ENCODE peak calls at places on chromosomes 16 and 17, in four cellular contexts. F is IMR-90, U is H9, W is H1. X is an unnamed sample.

GRCh38 chr17:13931111-13931526 is 138.2 kb upstream of the COX10 start:
- DNase-seq in F (peak; percentile 19), U (no peak), W (no peak), X (peak; percentile 29)

GRCh38 chr16:87747626-87748025 is 18.2 kb downstream of the KLHDC4 start:
- DNase-seq in F (no peak), U (peak; percentile 36), W (no peak), X (peak; percentile 10)

GRCh38 chr17:80252871-80253270 is 7.8 kb upstream of the RNF213 start:
- DNase-seq in F (no peak), U (peak; percentile 84), W (peak; percentile 46), X (peak; percentile 65)

GRCh38 chr16:15993128-15993527 is 43.7 kb downstream of the ABCC1 start:
- DNase-seq in F (no peak), U (no peak), W (no peak), X (no peak)

GRCh38 chr17:56110463-56111138 is 42.7 kb upstream of the ANKFN1 start:
- DNase-seq in F (no peak), U (no peak), W (no peak), X (no peak)

GRCh38 chr17:79005063-79005861 is 4.3 kb downstream of the CANT1 start:
- DNase-seq in F (no peak), U (no peak), W (no peak), X (no peak)

GRCh38 chr17:79622201-79622601 is 11.3 kb upstream of the RBFOX3 start:
- DNase-seq in F (no peak), U (peak; percentile 30), W (no peak), X (no peak)

GRCh38 chr16:50040028-50040427 is 15.0 kb downstream of the CNEP1R1 start:
- DNase-seq in F (no peak), U (no peak), W (no peak), X (peak; percentile 33)

GRCh38 chr16:67661101-67661661 is 421 bp downstream of the PARD6A start:
- DNase-seq in F (peak; percentile 52), U (peak; percentile 79), W (no peak), X (peak; percentile 91)

GRCh38 chr17:29243792-29244191 is 2.9 kb upstream of the CRYBA1 start:
- DNase-seq in F (peak; percentile 44), U (peak; percentile 70), W (no peak), X (peak; percentile 48)

GRCh38 chr17:79369001-79369400 is 241.8 kb downstream of the RBFOX3 start:
- DNase-seq in F (no peak), U (no peak), W (no peak), X (no peak)

GRCh38 chr17:63338272-63338671 is 107.8 kb downstream of the CYB561 start:
- DNase-seq in F (no peak), U (no peak), W (no peak), X (no peak)

GRCh38 chr16:66605177-66605999 is 884 bp downstream of the CMTM3 start:
- DNase-seq in F (peak; percentile 34), U (peak; percentile 61), W (no peak), X (peak; percentile 67)

GRCh38 chr16:80477838-80478237 is 63.0 kb upstream of the DYNLRB2 start:
- DNase-seq in F (no peak), U (no peak), W (no peak), X (no peak)

GRCh38 chr17:15509095-15509494 is 41.7 kb upstream of the CDRT4 start:
- DNase-seq in F (no peak), U (no peak), W (no peak), X (peak; percentile 11)

GRCh38 chr17:68060336-68060735 is 24.8 kb downstream of the KPNA2 start:
- DNase-seq in F (no peak), U (no peak), W (no peak), X (no peak)

GRCh38 chr16:84941916-84942315 is 69.4 kb downstream of the ZDHHC7 start:
- DNase-seq in F (peak; percentile 46), U (no peak), W (no peak), X (peak; percentile 45)

GRCh38 chr16:24409045-24409444 is 130.3 kb upstream of the RBBP6 start:
- DNase-seq in F (no peak), U (peak; percentile 43), W (no peak), X (peak; percentile 44)

GRCh38 chr16:718922-719321 is 2.0 kb upstream of the ANTKMT start:
- DNase-seq in F (no peak), U (no peak), W (no peak), X (no peak)

GRCh38 chr17:33949100-33949499 is 306.0 kb upstream of the CCL2 start:
- DNase-seq in F (no peak), U (peak; percentile 84), W (peak; percentile 25), X (peak; percentile 69)

GRCh38 chr17:38891441-38891840 is 21.6 kb downstream of the LASP1 start:
- DNase-seq in F (no peak), U (no peak), W (no peak), X (no peak)

GRCh38 chr16:88764913-88765349 is 20.1 kb downstream of the PIEZO1 start:
- DNase-seq in F (peak; percentile 35), U (no peak), W (no peak), X (peak; percentile 75)

GRCh38 chr16:86578056-86578455 is 293 bp upstream of the FOXL1 start:
- DNase-seq in F (peak; percentile 99), U (no peak), W (no peak), X (peak; percentile 24)

GRCh38 chr16:14284930-14285541 is 213.9 kb downstream of the MRTFB start:
- DNase-seq in F (no peak), U (peak; percentile 72), W (no peak), X (peak; percentile 82)

GRCh38 chr16:27690604-27691003 is 140.7 kb downstream of the KATNIP start:
- DNase-seq in F (peak; percentile 5), U (peak; percentile 52), W (no peak), X (peak; percentile 37)

GRCh38 chr17:33433581-33433980 is 140.5 kb upstream of the ASIC2 start:
- DNase-seq in F (no peak), U (no peak), W (no peak), X (no peak)

GRCh38 chr17:45143767-45144198 is 4.5 kb upstream of the HEXIM1 start:
- DNase-seq in F (peak; percentile 80), U (peak; percentile 88), W (no peak), X (peak; percentile 91)

GRCh38 chr17:19470529-19471261 is 59.7 kb downstream of the RNF112 start:
- DNase-seq in F (peak; percentile 56), U (peak; percentile 67), W (no peak), X (no peak)

GRCh38 chr17:66675273-66675990 is 159.5 kb upstream of the CACNG5 start:
- DNase-seq in F (no peak), U (no peak), W (no peak), X (peak; percentile 11)

GRCh38 chr17:66676421-66676820 is 158.5 kb upstream of the CACNG5 start:
- DNase-seq in F (no peak), U (no peak), W (no peak), X (no peak)

GRCh38 chr17:66678061-66678460 is 156.9 kb upstream of the CACNG5 start:
- DNase-seq in F (no peak), U (peak; percentile 10), W (no peak), X (no peak)

GRCh38 chr17:66677201-66677981 is 157.5 kb upstream of the CACNG5 start:
- DNase-seq in F (peak; percentile 94), U (peak; percentile 22), W (no peak), X (no peak)

DNA sequence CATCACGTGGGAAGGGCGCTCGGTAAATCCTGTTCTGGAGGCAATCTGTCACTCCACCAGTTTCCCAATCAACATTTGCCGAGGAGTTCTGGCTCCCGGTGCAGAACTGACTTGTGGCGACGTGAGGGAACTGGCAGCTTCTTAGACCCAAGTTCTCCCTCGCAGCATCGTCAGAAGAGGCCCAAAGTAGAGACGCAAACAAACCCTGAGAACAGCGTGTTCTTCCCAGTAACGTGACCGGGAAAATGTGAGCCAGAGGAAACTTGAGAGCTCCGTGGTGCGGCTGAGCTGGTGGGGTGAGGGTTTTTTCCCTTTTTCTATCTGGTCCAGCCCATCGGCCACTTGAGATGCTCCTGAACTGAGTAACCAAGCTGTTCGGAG is 158.9 kb upstream of the CACNG5 start:
- DNase-seq in F (no peak), U (no peak), W (no peak), X (no peak)
- H3K9ac ChIP-seq in F (no peak overlapping the region), U (no peak overlapping the region), W (no peak overlapping the region), X (no peak overlapping the region)

GRCh38 chr17:31488264-31488981 is 96.9 kb downstream of the RAB11FIP4 start:
- DNase-seq in F (no peak), U (peak; percentile 61), W (no peak), X (peak; percentile 51)
- H2BK120ac ChIP-seq in F (no peak overlapping the region), U (no peak overlapping the region), W (no peak overlapping the region), X (no peak overlapping the region)

DNA sequence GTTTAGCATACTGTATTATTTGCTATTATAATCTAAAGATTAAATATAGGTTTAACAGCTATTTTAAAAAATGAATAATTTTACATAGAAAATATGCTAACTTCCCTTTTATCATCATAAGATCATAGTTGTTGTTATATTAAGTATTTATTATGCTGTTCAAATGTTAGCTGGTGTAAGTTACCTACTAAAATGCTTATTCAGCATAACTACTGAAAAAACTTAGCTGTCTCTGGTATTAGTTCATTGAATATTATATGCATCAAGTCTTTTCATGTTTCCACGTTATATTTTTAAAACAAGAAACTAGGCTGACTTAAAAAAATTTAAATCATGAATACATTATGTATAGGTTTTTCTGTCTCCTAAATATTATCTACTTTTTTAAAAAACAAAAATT is 62.6 kb downstream of the NETO2 start:
- DNase-seq in F (no peak), U (no peak), W (no peak), X (no peak)
- H3K56ac ChIP-seq in F (no peak overlapping the region), U (no peak overlapping the region), W (no peak overlapping the region), X (no peak overlapping the region)

GRCh38 chr16:56589141-56590039 is at the start of gene MT3:
- DNase-seq in F (no peak), U (peak; percentile 74), W (no peak), X (peak; percentile 51)
- H3K9ac ChIP-seq in F (no peak within 1 kb of the TSS), U (no peak within 1 kb of the TSS), W (no peak within 1 kb of the TSS), X (no peak within 1 kb of the TSS)

DNA sequence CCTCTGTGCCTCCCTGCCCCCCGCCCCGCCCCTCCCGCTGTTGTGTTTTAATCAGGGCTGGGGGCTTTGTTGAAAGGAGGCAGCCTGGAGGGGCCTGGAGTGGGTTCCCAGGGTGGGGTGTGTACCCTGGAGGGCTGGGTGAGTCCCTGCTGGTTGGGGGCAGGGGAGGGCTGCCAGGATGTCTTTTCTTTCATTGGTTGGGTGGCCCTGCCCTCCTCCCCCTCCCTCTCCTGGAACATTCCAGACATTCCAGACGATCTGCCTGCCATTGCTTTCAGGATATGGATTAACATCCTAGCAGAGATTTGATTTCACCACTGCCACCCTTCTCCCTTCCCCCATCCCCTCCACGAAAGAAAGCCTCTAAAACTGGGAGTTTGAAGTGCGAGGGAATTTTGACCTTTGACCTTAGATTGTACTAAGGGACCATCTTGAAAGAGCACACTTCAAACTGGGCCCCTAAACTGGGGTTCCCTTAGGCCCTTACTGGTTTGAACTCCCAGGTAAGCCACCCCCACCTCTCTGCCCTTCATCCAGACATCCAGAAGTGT is 25.3 kb downstream of the IGF2BP1 start:
- DNase-seq in F (peak; percentile 49), U (peak; percentile 96), W (peak; percentile 92), X (peak; percentile 99)
- H2BK120ac ChIP-seq in F (peak overlapping the region; percentile 94), U (no peak overlapping the region), W (peak overlapping the region; percentile 16), X (peak overlapping the region; percentile 63)

GRCh38 chr17:76472258-76472645 is 4.8 kb downstream of the AANAT start:
- DNase-seq in F (no peak), U (no peak), W (no peak), X (no peak)

GRCh38 chr17:76468634-76469010 is 1.2 kb downstream of the AANAT start:
- DNase-seq in F (no peak), U (no peak), W (no peak), X (no peak)

GRCh38 chr17:76469076-76469990 is 1.9 kb downstream of the AANAT start:
- DNase-seq in F (no peak), U (peak; percentile 31), W (no peak), X (no peak)

GRCh38 chr17:76471498-76472257 is 4.3 kb downstream of the AANAT start:
- DNase-seq in F (no peak), U (no peak), W (no peak), X (no peak)

GRCh38 chr17:76469991-76470739 is 2.8 kb downstream of the AANAT start:
- DNase-seq in F (no peak), U (no peak), W (no peak), X (no peak)
- H3K56ac ChIP-seq in F (no peak overlapping the region), U (no peak overlapping the region), W (no peak overlapping the region), X (no peak overlapping the region)

GRCh38 chr17:49698005-49698404 is 9.8 kb downstream of the SLC35B1 start:
- DNase-seq in F (no peak), U (no peak), W (no peak), X (no peak)
- H3K9ac ChIP-seq in F (no peak overlapping the region), U (no peak overlapping the region), W (no peak overlapping the region), X (no peak overlapping the region)